ENCODE peak calls at places on chromosomes 16 and 17, in eight cellular contexts. V is neural crest cell; F is OCI-LY7; Y is A549; T is fibroblast of the aortic adventitia; S is body of pancreas; E is activated CD8-positive, alpha-beta T cell treated with anti-CD3 and anti-CD28 coated beads for 36 hours; C is right atrium auricular region. A is an unnamed sample.

GRCh38 chr17:49076575-49077384 is 55.8 kb upstream of the B4GALNT2 start:
- DNase-seq in V (no peak), F (no peak), Y (no peak), T (peak), S (no peak), E (no peak), C (no peak), A (no peak)

GRCh38 chr17:82893779-82894178 is 54.0 kb upstream of the ZNF750 start:
- DNase-seq in V (no peak), F (no peak), Y (no peak), T (peak), S (no peak), E (no peak), C (no peak), A (no peak)

GRCh38 chr17:58002973-58003372 is 4.1 kb downstream of the SRSF1 start:
- DNase-seq in V (no peak), F (no peak), Y (no peak), T (no peak), S (no peak), E (no peak), C (no peak), A (no peak)

GRCh38 chr17:68048996-68049395 is 13.5 kb downstream of the KPNA2 start:
- DNase-seq in V (no peak), F (peak), Y (no peak), T (no peak), S (no peak), E (no peak), C (no peak), A (no peak)

GRCh38 chr16:52500963-52501362 is 46.0 kb downstream of the TOX3 start:
- DNase-seq in V (no peak), F (no peak), Y (no peak), T (no peak), S (no peak), E (no peak), C (no peak), A (no peak)

GRCh38 chr16:23516366-23517137 is 6.3 kb upstream of the GGA2 start:
- DNase-seq in V (no peak), F (peak), Y (no peak), T (no peak), S (no peak), E (no peak), C (no peak), A (no peak)

GRCh38 chr16:46911038-46911437 is 26.9 kb downstream of the GPT2 start:
- DNase-seq in V (no peak), F (no peak), Y (no peak), T (no peak), S (no peak), E (no peak), C (no peak), A (peak)

GRCh38 chr16:67546761-67547422 is 15.4 kb upstream of the CTCF start:
- DNase-seq in V (peak), F (peak), Y (peak), T (peak), S (peak), E (peak), C (no peak), A (peak)

GRCh38 chr17:32769846-32770245 is 107.1 kb downstream of the MYO1D start:
- DNase-seq in V (no peak), F (no peak), Y (peak), T (no peak), S (no peak), E (no peak), C (no peak), A (no peak)

GRCh38 chr17:66514227-66514806 is 211.9 kb downstream of the PRKCA start:
- DNase-seq in V (no peak), F (no peak), Y (no peak), T (peak), S (no peak), E (peak), C (no peak), A (no peak)

GRCh38 chr17:32189343-32189742 is 47.0 kb downstream of the RHOT1 start:
- DNase-seq in V (no peak), F (no peak), Y (no peak), T (no peak), S (no peak), E (no peak), C (no peak), A (no peak)

GRCh38 chr17:58331815-58332719 is 3.5 kb upstream of the TSPOAP1 start:
- DNase-seq in V (no peak), F (peak), Y (no peak), T (no peak), S (no peak), E (peak), C (no peak), A (peak)

GRCh38 chr16:27237229-27238015 is 31.1 kb downstream of the NSMCE1 start:
- DNase-seq in V (no peak), F (peak), Y (no peak), T (no peak), S (no peak), E (peak), C (no peak), A (peak)

GRCh38 chr17:48961516-48962233 is 6.7 kb downstream of the GIP start:
- DNase-seq in V (no peak), F (no peak), Y (peak), T (peak), S (no peak), E (no peak), C (no peak), A (no peak)

GRCh38 chr17:66416207-66416940 is 114.0 kb downstream of the PRKCA start:
- DNase-seq in V (no peak), F (no peak), Y (no peak), T (no peak), S (no peak), E (no peak), C (no peak), A (no peak)

GRCh38 chr16:76932541-76933211 is 258.3 kb upstream of the MON1B start:
- DNase-seq in V (no peak), F (no peak), Y (no peak), T (peak), S (no peak), E (no peak), C (no peak), A (no peak)

GRCh38 chr17:32192379-32192778 is 50.1 kb downstream of the RHOT1 start:
- DNase-seq in V (no peak), F (no peak), Y (no peak), T (peak), S (no peak), E (no peak), C (no peak), A (no peak)

GRCh38 chr16:11372073-11372923 is 27.0 kb downstream of the RMI2 start:
- DNase-seq in V (no peak), F (no peak), Y (no peak), T (no peak), S (no peak), E (no peak), C (no peak), A (no peak)

GRCh38 chr17:29930399-29931010 is 477 bp upstream of the SSH2 start:
- DNase-seq in V (peak), F (no peak), Y (no peak), T (peak), S (no peak), E (no peak), C (no peak), A (no peak)

GRCh38 chr17:79057727-79058400 is 16.8 kb upstream of the ENGASE start:
- DNase-seq in V (no peak), F (no peak), Y (no peak), T (no peak), S (no peak), E (no peak), C (no peak), A (no peak)

GRCh38 chr17:41019415-41019814 is 7.6 kb downstream of the KRTAP1-5 start:
- DNase-seq in V (no peak), F (no peak), Y (no peak), T (no peak), S (no peak), E (no peak), C (no peak), A (no peak)

GRCh38 chr17:48457080-48457836 is 27.2 kb upstream of the SKAP1 start:
- DNase-seq in V (peak), F (peak), Y (peak), T (peak), S (peak), E (peak), C (peak), A (peak)

GRCh38 chr17:79412110-79412509 is 198.7 kb downstream of the RBFOX3 start:
- DNase-seq in V (no peak), F (no peak), Y (no peak), T (no peak), S (no peak), E (no peak), C (no peak), A (no peak)

GRCh38 chr17:45782889-45783592 is 1.1 kb upstream of the CRHR1 start:
- DNase-seq in V (peak), F (no peak), Y (peak), T (no peak), S (no peak), E (peak), C (no peak), A (peak)

GRCh38 chr16:87765473-87765775 is 362 bp downstream of the KLHDC4 start:
- DNase-seq in V (no peak), F (peak), Y (no peak), T (no peak), S (no peak), E (peak), C (no peak), A (peak)

GRCh38 chr17:78940708-78941107 is 15.5 kb upstream of the TIMP2 start:
- DNase-seq in V (no peak), F (no peak), Y (no peak), T (no peak), S (no peak), E (no peak), C (no peak), A (no peak)

GRCh38 chr16:50695017-50696000 is 1.9 kb downstream of the NOD2 start:
- DNase-seq in V (no peak), F (no peak), Y (no peak), T (no peak), S (no peak), E (no peak), C (no peak), A (no peak)

GRCh38 chr16:73730496-73731090 is 566.0 kb upstream of the PSMD7 start:
- DNase-seq in V (no peak), F (no peak), Y (no peak), T (no peak), S (no peak), E (no peak), C (no peak), A (no peak)

GRCh38 chr16:48537275-48537674 is 72.7 kb downstream of the N4BP1 start:
- DNase-seq in V (no peak), F (no peak), Y (no peak), T (no peak), S (no peak), E (peak), C (peak), A (no peak)

GRCh38 chr16:23223368-23223767 is 40.8 kb downstream of the SCNN1G start:
- DNase-seq in V (no peak), F (no peak), Y (no peak), T (no peak), S (no peak), E (no peak), C (no peak), A (no peak)

GRCh38 chr16:31386157-31386984 is 6.8 kb upstream of the ITGAD start:
- DNase-seq in V (no peak), F (no peak), Y (peak), T (peak), S (peak), E (peak), C (no peak), A (peak)

GRCh38 chr17:60107526-60108257 is 29.0 kb upstream of the HEATR6 start:
- DNase-seq in V (no peak), F (no peak), Y (no peak), T (peak), S (no peak), E (no peak), C (no peak), A (no peak)

GRCh38 chr17:41325611-41326010 is 10.1 kb upstream of the KRTAP17-1 start:
- DNase-seq in V (no peak), F (no peak), Y (no peak), T (no peak), S (no peak), E (no peak), C (no peak), A (no peak)

GRCh38 chr16:29811170-29811895 is 660 bp upstream of the PRRT2 start:
- DNase-seq in V (peak), F (peak), Y (peak), T (peak), S (peak), E (peak), C (peak), A (peak)

GRCh38 chr17:64245218-64246145 is 17.6 kb downstream of the TEX2 start:
- DNase-seq in V (no peak), F (no peak), Y (no peak), T (no peak), S (no peak), E (no peak), C (no peak), A (no peak)

GRCh38 chr16:50844840-50845239 is 103.0 kb downstream of the CYLD start:
- DNase-seq in V (no peak), F (no peak), Y (no peak), T (no peak), S (no peak), E (no peak), C (no peak), A (no peak)

GRCh38 chr17:77907497-77908120 is 50.9 kb upstream of the TNRC6C start:
- DNase-seq in V (no peak), F (no peak), Y (no peak), T (no peak), S (peak), E (no peak), C (no peak), A (no peak)

GRCh38 chr16:72536673-72537435 is 364.9 kb upstream of the PMFBP1 start:
- DNase-seq in V (no peak), F (no peak), Y (no peak), T (peak), S (no peak), E (no peak), C (no peak), A (no peak)

GRCh38 chr17:82866521-82867214 is 26.8 kb upstream of the ZNF750 start:
- DNase-seq in V (no peak), F (no peak), Y (no peak), T (peak), S (no peak), E (no peak), C (no peak), A (no peak)

GRCh38 chr16:85522517-85522841 is 90.6 kb upstream of the GSE1 start:
- DNase-seq in V (no peak), F (no peak), Y (no peak), T (no peak), S (no peak), E (no peak), C (no peak), A (no peak)
- TF ChIP-seq CTCF in V (no peak), F (no peak), Y (no peak), T (no peak), S (no peak), E (no peak), C (no peak), A (no peak)

GRCh38 chr16:85917959-85918358 is 19.0 kb downstream of the IRF8 start:
- DNase-seq in V (no peak), F (no peak), Y (no peak), T (no peak), S (no peak), E (no peak), C (no peak), A (peak)

GRCh38 chr16:85915125-85915845 is 16.3 kb downstream of the IRF8 start:
- DNase-seq in V (no peak), F (no peak), Y (no peak), T (no peak), S (peak), E (no peak), C (no peak), A (no peak)

GRCh38 chr16:85918436-85918835 is 19.5 kb downstream of the IRF8 start:
- DNase-seq in V (no peak), F (no peak), Y (no peak), T (no peak), S (no peak), E (no peak), C (no peak), A (no peak)

GRCh38 chr16:85916141-85916890 is 17.4 kb downstream of the IRF8 start:
- DNase-seq in V (no peak), F (no peak), Y (no peak), T (peak), S (peak), E (no peak), C (peak), A (no peak)

GRCh38 chr16:85917012-85917411 is 18.1 kb downstream of the IRF8 start:
- DNase-seq in V (no peak), F (no peak), Y (no peak), T (no peak), S (no peak), E (no peak), C (no peak), A (no peak)
- TF ChIP-seq CTCF in V (peak), F (peak), Y (no peak), T (no peak), S (no peak), E (peak), C (no peak), A (peak)

DNA sequence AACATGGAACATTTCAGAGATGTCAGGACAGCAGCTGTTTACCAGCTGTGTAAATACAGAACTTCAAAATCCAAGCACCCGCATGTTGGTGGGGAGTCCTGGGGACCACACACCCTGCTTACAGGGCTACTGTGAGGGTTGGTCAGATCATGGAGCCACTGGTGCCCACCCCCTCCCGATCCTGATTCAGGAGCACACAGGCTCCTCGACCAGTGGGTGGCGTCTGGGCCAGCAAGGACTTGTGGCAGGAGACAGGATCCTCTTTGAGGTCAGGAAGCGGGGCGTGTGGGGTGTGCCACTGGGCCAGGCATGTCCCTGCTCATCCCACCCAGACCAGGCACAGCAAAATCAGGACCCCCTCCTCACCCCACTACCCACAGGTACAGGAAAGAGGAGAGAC is 83.6 kb downstream of the SDK2 start:
- DNase-seq in V (no peak), F (peak), Y (no peak), T (no peak), S (no peak), E (no peak), C (no peak), A (no peak)
- TF ChIP-seq CTCF in V (no peak), F (peak), Y (no peak), T (no peak), S (no peak), E (no peak), C (no peak), A (no peak)

GRCh38 chr16:86554917-86555762 is at the start of gene MTHFSD:
- DNase-seq in V (peak), F (peak), Y (peak), T (peak), S (peak), E (peak), C (peak), A (peak)
- TF ChIP-seq CTCF in V (no peak), F (no peak), Y (peak), T (no peak), S (no peak), E (no peak), C (no peak), A (no peak)

GRCh38 chr17:56806949-56807348 is 26.8 kb downstream of the C17orf67 start:
- DNase-seq in V (no peak), F (no peak), Y (no peak), T (no peak), S (no peak), E (no peak), C (peak), A (no peak)
- TF ChIP-seq CTCF in V (no peak), F (no peak), Y (no peak), T (no peak), S (no peak), E (no peak), C (no peak), A (no peak)

GRCh38 chr16:81720973-81721907 is 57.9 kb upstream of the PLCG2 start:
- DNase-seq in V (no peak), F (no peak), Y (no peak), T (peak), S (no peak), E (no peak), C (no peak), A (no peak)
- TF ChIP-seq CTCF in V (no peak), F (peak), Y (no peak), T (no peak), S (no peak), E (no peak), C (no peak), A (no peak)

GRCh38 chr16:14308357-14308723 is 237.2 kb downstream of the MRTFB start:
- DNase-seq in V (no peak), F (peak), Y (no peak), T (no peak), S (no peak), E (no peak), C (no peak), A (no peak)
- TF ChIP-seq CTCF in V (no peak), F (peak), Y (no peak), T (no peak), S (no peak), E (no peak), C (no peak), A (peak)

A was measured in GM13977.